ENCODE peak calls at places on chromosomes 4 and X, in nine cellular contexts. V is cardiac muscle cell; M is CD8-positive, alpha-beta memory T cell; J is tibial nerve; P is hepatocyte; G is breast epithelium; C is heart right ventricle; W is mammary epithelial cell; T is transverse colon. F is an unnamed sample.

GRCh38 chrX:71068052-71068918 is at the start of gene SNX12:
- DNase-seq in V (peak; percentile 96), P (peak; percentile 92), M (peak; percentile 94), G (peak; percentile 91), T (peak; percentile 91), W (peak; percentile 87), J (peak; percentile 78), C (peak; percentile 91), F (peak; percentile 89)

GRCh38 chr4:138013625-138014024 is 228.5 kb downstream of the SLC7A11 start:
- DNase-seq in V (no peak), C (no peak), P (no peak), J (no peak), T (no peak), W (no peak), G (no peak), M (no peak), F (no peak)

GRCh38 chr4:138241281-138242075 is 671 bp downstream of the SLC7A11 start:
- DNase-seq in T (no peak), J (no peak), G (no peak), W (no peak), V (peak; percentile 42), C (no peak), P (peak; percentile 42), M (no peak), F (no peak)

GRCh38 chr4:25635501-25635900 is 20.1 kb upstream of the SLC34A2 start:
- DNase-seq in P (no peak), C (no peak), W (peak; percentile 56), J (no peak), T (no peak), G (no peak), M (no peak), V (no peak), F (no peak)

GRCh38 chr4:10942166-10942565 is 257.6 kb upstream of the CLNK start:
- DNase-seq in W (no peak), C (no peak), M (no peak), J (no peak), G (no peak), V (peak; percentile 47), P (no peak), T (no peak), F (no peak)

GRCh38 chr4:26452565-26453531 is 37.4 kb downstream of the CCKAR start:
- DNase-seq in G (no peak), T (no peak), C (no peak), P (peak; percentile 50), W (no peak), M (no peak), V (no peak), J (no peak), F (no peak)

GRCh38 chr4:107900067-107900466 is 31.3 kb upstream of the CYP2U1 start:
- DNase-seq in T (no peak), G (no peak), C (no peak), M (no peak), W (no peak), P (no peak), V (no peak), J (no peak), F (no peak)

GRCh38 chr4:171622729-171623128 is 190.5 kb upstream of the GALNTL6 start:
- DNase-seq in T (no peak), C (no peak), G (no peak), M (no peak), V (no peak), J (no peak), W (no peak), P (no peak), F (no peak)

GRCh38 chr4:116070283-116070682 is 956.9 kb upstream of the NDST4 start:
- DNase-seq in V (no peak), W (peak; percentile 68), P (no peak), G (no peak), C (no peak), J (no peak), M (no peak), T (no peak), F (no peak)

GRCh38 chrX:42776195-42776594 is 1.8 kb downstream of the PPP1R2C start:
- DNase-seq in C (no peak), W (no peak), T (no peak), G (no peak), J (no peak), M (no peak), P (peak; percentile 18), V (peak; percentile 86), F (no peak)

GRCh38 chr4:8323947-8324555 is 54.5 kb downstream of the HTRA3 start:
- DNase-seq in T (no peak), J (no peak), P (no peak), M (no peak), V (no peak), W (peak; percentile 72), G (no peak), C (peak; percentile 1), F (no peak)

GRCh38 chrX:151538190-151539122 is 25.0 kb upstream of the PASD1 start:
- DNase-seq in W (peak; percentile 21), C (no peak), G (no peak), V (no peak), P (no peak), J (no peak), M (no peak), T (no peak), F (no peak)

DNA sequence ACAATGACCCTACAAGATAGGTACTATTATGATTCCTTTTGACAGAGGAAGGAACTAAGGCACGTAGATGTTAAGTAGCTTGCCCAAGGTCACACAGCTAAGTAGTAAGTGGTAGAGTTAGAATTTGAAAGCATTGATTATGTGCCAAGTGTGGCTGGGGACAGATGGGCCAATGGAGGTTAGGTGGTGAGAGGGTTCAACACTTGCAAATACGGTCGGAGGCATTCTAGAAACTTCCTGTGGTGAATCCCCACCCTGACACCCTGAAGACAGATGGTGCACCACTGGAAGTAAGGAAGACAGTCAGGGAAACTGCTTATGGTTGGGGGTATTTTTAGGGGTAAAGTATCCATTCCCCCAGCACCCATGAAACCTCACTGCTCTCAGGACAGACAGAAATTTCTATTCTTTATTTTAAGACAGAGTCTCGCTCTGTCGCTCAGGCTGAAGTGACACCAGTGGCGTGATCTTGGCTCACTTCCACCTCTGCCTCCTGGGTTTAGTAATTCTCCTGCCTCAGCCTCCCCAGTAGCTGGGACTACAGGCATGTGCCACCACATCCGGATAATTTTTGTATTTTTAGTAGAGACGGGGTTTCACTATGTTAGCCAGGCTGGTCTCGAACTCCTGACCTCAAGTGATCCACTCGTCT is 142.5 kb downstream of the RASL11B start:
- DNase-seq in V (no peak), G (no peak), T (no peak), M (no peak), C (no peak), J (no peak), P (no peak), W (no peak), F (no peak)
- H3K4me1 ChIP-seq in V (peaks cover 13% of the 10 kb centered on the region), G (no peaks in the 10 kb centered on the region), T (no peaks in the 10 kb centered on the region), M (no peaks in the 10 kb centered on the region), C (no peaks in the 10 kb centered on the region), J (no peaks in the 10 kb centered on the region), P (peaks cover 16% of the 10 kb centered on the region), W (no peaks in the 10 kb centered on the region), F (peaks cover 2% of the 10 kb centered on the region)

DNA sequence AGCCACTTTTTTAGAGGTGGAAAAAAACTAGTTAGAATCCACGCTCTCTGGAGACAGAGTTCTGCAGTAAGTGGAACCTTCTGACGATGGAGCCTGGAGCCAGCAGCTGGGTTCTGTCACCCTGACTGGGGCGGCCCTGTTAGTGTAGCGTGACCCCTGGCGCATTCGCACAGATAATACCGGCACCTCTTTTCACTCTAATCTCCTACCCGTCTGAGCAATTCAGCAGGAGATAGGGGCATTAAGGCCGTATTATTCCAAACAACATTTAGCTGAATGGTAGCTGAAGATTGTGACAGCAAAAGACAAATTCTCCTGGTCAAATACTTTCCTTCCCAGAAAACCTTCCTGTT is 292.6 kb downstream of the FBXO8 start:
- DNase-seq in T (peak; percentile 20), W (no peak), J (no peak), G (no peak), V (peak; percentile 77), P (peak; percentile 61), M (no peak), C (peak; percentile 72), F (no peak)
- H3K27me3 ChIP-seq in T (no peaks in the 10 kb centered on the region), W (no peaks in the 10 kb centered on the region), J (no peaks in the 10 kb centered on the region), G (no peaks in the 10 kb centered on the region), V (no peaks in the 10 kb centered on the region), P (no peaks in the 10 kb centered on the region), M (no peaks in the 10 kb centered on the region), C (no peaks in the 10 kb centered on the region), F (no peaks in the 10 kb centered on the region)

DNA sequence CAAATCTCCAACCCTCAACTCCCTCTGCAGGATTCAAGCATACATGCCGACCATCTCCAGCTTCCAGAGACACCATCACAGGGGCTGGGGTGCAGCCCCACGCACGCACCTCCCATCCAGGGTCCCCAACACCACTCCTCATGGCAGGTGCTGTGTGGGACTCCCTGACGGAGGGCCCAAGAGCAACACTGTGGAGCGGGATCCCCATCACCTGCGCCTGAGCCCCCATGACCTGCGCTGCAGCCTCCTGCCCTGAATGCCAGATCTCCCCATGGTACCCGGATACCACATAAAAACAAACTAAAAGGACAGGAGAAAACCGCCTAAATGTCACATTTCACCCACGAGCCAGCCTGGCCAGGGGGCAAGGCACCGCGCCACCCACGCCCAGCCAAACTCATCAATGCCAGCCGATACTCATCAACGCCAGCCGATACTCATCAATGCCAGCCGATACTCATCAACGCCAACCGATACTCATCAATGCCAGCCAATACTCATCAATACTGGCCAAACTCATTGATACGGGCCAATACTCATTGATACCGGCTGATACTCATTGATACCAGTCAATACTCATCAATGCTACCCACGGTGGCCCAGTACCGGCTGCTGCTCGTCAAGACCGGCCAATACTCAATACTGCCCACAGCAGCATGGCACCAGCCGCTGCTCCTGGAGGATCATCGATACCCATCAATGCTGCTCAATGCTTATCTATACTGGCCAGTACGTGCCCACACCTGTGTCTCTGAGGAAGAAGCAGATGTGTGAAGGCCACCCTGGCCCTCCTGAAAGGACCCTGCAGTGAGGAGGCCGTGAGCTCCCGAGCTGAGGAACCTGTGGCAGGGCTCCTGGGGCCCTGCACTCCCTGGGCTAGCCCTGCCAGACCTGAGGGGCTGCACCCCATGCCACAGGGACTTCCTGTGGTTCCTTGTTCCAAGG is 6.2 kb downstream of the CTBP1 start:
- DNase-seq in C (peak; percentile 4), V (no peak), M (peak; percentile 40), J (no peak), G (no peak), P (peak; percentile 2), T (peak; percentile 4), W (no peak), F (no peak)
- H3K4me1 ChIP-seq in C (peaks cover 49% of the 10 kb centered on the region), V (peaks cover 11% of the 10 kb centered on the region), M (peaks cover 40% of the 10 kb centered on the region), J (peaks cover 5% of the 10 kb centered on the region), G (peaks cover 25% of the 10 kb centered on the region), P (peaks cover 27% of the 10 kb centered on the region), T (peaks cover 69% of the 10 kb centered on the region), W (peaks cover 21% of the 10 kb centered on the region), F (peaks cover 42% of the 10 kb centered on the region)

GRCh38 chr4:7195546-7196282 is 3.4 kb downstream of the SORCS2 start:
- DNase-seq in P (no peak), C (no peak), W (no peak), T (no peak), J (peak; percentile 9), M (no peak), V (peak; percentile 33), G (no peak), F (no peak)

GRCh38 chr4:7197910-7198309 is 5.6 kb downstream of the SORCS2 start:
- DNase-seq in V (no peak), M (no peak), W (no peak), P (no peak), T (no peak), G (no peak), C (no peak), J (peak; percentile 8), F (no peak)

GRCh38 chr4:7196731-7197130 is 4.4 kb downstream of the SORCS2 start:
- DNase-seq in V (no peak), M (no peak), T (no peak), C (no peak), P (no peak), G (no peak), W (peak; percentile 52), J (peak; percentile 4), F (no peak)

GRCh38 chr4:7195138-7195510 is 2.8 kb downstream of the SORCS2 start:
- DNase-seq in W (no peak), G (no peak), P (no peak), M (no peak), V (no peak), C (no peak), J (peak; percentile 11), T (no peak), F (no peak)

GRCh38 chr4:7196283-7196651 is 3.9 kb downstream of the SORCS2 start:
- DNase-seq in J (peak; percentile 3), W (no peak), V (no peak), G (peak; percentile 61), P (no peak), C (no peak), T (no peak), M (no peak), F (no peak)
- H3K27me3 ChIP-seq in J (no peaks in the 10 kb centered on the region), W (peaks cover 12% of the 10 kb centered on the region), V (peaks cover 38% of the 10 kb centered on the region), G (no peaks in the 10 kb centered on the region), P (peaks cover 20% of the 10 kb centered on the region), C (peaks cover 31% of the 10 kb centered on the region), T (peaks cover 45% of the 10 kb centered on the region), M (peaks cover 11% of the 10 kb centered on the region), F (peaks cover 4% of the 10 kb centered on the region)